ENCODE peak calls at places on chromosomes 16 and 17, in five cellular contexts. Q is naive thymus-derived CD8-positive, alpha-beta T cell; P is CD4-positive, CD25-positive, alpha-beta regulatory T cell; J is Right ventricle myocardium inferior; C is SK-N-SH treated with all-trans-retinoic acid at 6 μM for 48 hours. E is an unnamed sample.

GRCh38 chr16:57627184-57627871 is 1.1 kb upstream of the ADGRG1 start:
- ATAC-seq in Q (no peak), P (no peak), J (no peak), C (peak), E (no peak)

GRCh38 chr16:85279874-85280545 is 167.7 kb upstream of the CIBAR2 start:
- ATAC-seq in Q (no peak), P (no peak), J (peak), C (no peak), E (peak)

GRCh38 chr17:15232517-15232915 is 32.6 kb downstream of the PMP22 start:
- ATAC-seq in Q (no peak), P (no peak), J (peak), C (no peak), E (no peak)

GRCh38 chr16:3038256-3038655 is 1.5 kb upstream of the BICDL2 start:
- ATAC-seq in Q (no peak), P (no peak), J (no peak), C (peak), E (no peak)

GRCh38 chr17:64097196-64097936 is 32.6 kb downstream of the ERN1 start:
- ATAC-seq in Q (no peak), P (no peak), J (peak), C (no peak), E (peak)

GRCh38 chr16:8877894-8878522 is 4.1 kb upstream of the LITAFD start:
- ATAC-seq in Q (peak), P (peak), J (no peak), C (no peak), E (no peak)

GRCh38 chr16:79003026-79003617 is 597.4 kb downstream of the MAF start:
- ATAC-seq in Q (no peak), P (no peak), J (no peak), C (no peak), E (no peak)

GRCh38 chr16:23700093-23700492 is 12.9 kb downstream of the ERN2 start:
- ATAC-seq in Q (no peak), P (no peak), J (no peak), C (no peak), E (no peak)

GRCh38 chr17:29149431-29150064 is 30.6 kb downstream of the MYO18A start:
- ATAC-seq in Q (no peak), P (no peak), J (no peak), C (no peak), E (no peak)

GRCh38 chr17:45287526-45288264 is 25.8 kb upstream of the SPATA32 start:
- ATAC-seq in Q (no peak), P (no peak), J (peak), C (peak), E (no peak)

GRCh38 chr17:4908301-4908700 is 5.4 kb upstream of the CHRNE start:
- ATAC-seq in Q (no peak), P (no peak), J (peak), C (no peak), E (no peak)

GRCh38 chr16:88760424-88761142 is 24.4 kb downstream of the PIEZO1 start:
- ATAC-seq in Q (no peak), P (no peak), J (no peak), C (no peak), E (no peak)

GRCh38 chr16:80309178-80309577 is 231.6 kb upstream of the DYNLRB2 start:
- ATAC-seq in Q (no peak), P (no peak), J (no peak), C (no peak), E (no peak)

GRCh38 chr17:74569001-74569391 is 1.7 kb upstream of the CD300H start:
- ATAC-seq in Q (no peak), P (no peak), J (no peak), C (no peak), E (no peak)

GRCh38 chr17:1147664-1148063 is 32.1 kb downstream of the ABR start:
- ATAC-seq in Q (no peak), P (no peak), J (peak), C (peak), E (peak)

GRCh38 chr17:28582513-28582912 is 5.8 kb upstream of the ALDOC start:
- ATAC-seq in Q (no peak), P (no peak), J (no peak), C (no peak), E (no peak)

GRCh38 chr17:75262112-75262606 is 480 bp downstream of the MRPS7 start:
- ATAC-seq in Q (peak), P (no peak), J (no peak), C (peak), E (peak)

E was measured in gastroesophageal sphincter.